ENCODE peak calls at places on chromosomes 4 and X, in five cellular contexts. X, S, U, D and J are unnamed samples.

GRCh38 chr4:80266267-80266901 is at the start of gene FGF5:
- DNase-seq in X (no peak), S (peak; percentile 92), U (peak; percentile 61), D (peak; percentile 33), J (peak; percentile 28)

GRCh38 chr4:133839326-133839725 is 362.3 kb downstream of the PABPC4L start:
- DNase-seq in X (no peak), S (peak; percentile 36), U (no peak), D (no peak), J (no peak)

GRCh38 chrX:8668797-8669196 is 63.1 kb downstream of the ANOS1 start:
- DNase-seq in X (no peak), S (no peak), U (no peak), D (no peak), J (peak; percentile 79)

GRCh38 chrX:1536712-1537030 is 314 bp downstream of the P2RY8 start:
- DNase-seq in X (no peak), S (no peak), U (no peak), D (no peak), J (no peak)

GRCh38 chr4:121900132-121900983 is 30.1 kb upstream of the BBS7 start:
- DNase-seq in X (peak; percentile 21), S (peak; percentile 66), U (peak; percentile 24), D (peak; percentile 33), J (peak; percentile 58)

GRCh38 chr4:113574636-113575103 is 186.9 kb downstream of the CAMK2D start:
- DNase-seq in X (no peak), S (peak; percentile 84), U (no peak), D (no peak), J (no peak)

GRCh38 chr4:141246683-141247429 is 26.2 kb downstream of the ZNF330 start:
- DNase-seq in X (no peak), S (peak; percentile 38), U (no peak), D (no peak), J (no peak)

GRCh38 chrX:110021180-110022022 is 18.5 kb downstream of the TMEM164 start:
- DNase-seq in X (no peak), S (peak; percentile 81), U (peak; percentile 37), D (peak; percentile 23), J (no peak)

GRCh38 chr4:29467044-29467717 is 1253.0 kb upstream of the PCDH7 start:
- DNase-seq in X (no peak), S (peak; percentile 15), U (no peak), D (no peak), J (no peak)

GRCh38 chrX:153870288-153870690 is 15.7 kb downstream of the L1CAM start:
- DNase-seq in X (no peak), S (no peak), U (no peak), D (no peak), J (no peak)

GRCh38 chr4:37976991-37977470 is 16.8 kb downstream of the PTTG2 start:
- DNase-seq in X (peak; percentile 67), S (peak; percentile 49), U (peak; percentile 89), D (peak; percentile 85), J (peak; percentile 81)

GRCh38 chr4:153497091-153497531 is 31.0 kb downstream of the TMEM131L start:
- DNase-seq in X (peak; percentile 59), S (peak; percentile 68), U (no peak), D (no peak), J (no peak)

GRCh38 chrX:9052081-9052480 is 18.2 kb upstream of the FAM9B start:
- DNase-seq in X (no peak), S (no peak), U (no peak), D (no peak), J (no peak)

GRCh38 chr4:11585506-11585905 is 156.8 kb upstream of the HS3ST1 start:
- DNase-seq in X (no peak), S (peak; percentile 3), U (no peak), D (peak; percentile 21), J (no peak)

GRCh38 chr4:46258436-46258835 is 131.5 kb downstream of the GABRA2 start:
- DNase-seq in X (no peak), S (no peak), U (no peak), D (no peak), J (no peak)

GRCh38 chr4:102625232-102625930 is 124.2 kb downstream of the NFKB1 start:
- DNase-seq in X (peak; percentile 65), S (peak; percentile 64), U (no peak), D (peak; percentile 42), J (peak; percentile 21)

GRCh38 chr4:23815351-23815750 is 74.5 kb downstream of the PPARGC1A start:
- DNase-seq in X (no peak), S (no peak), U (no peak), D (no peak), J (no peak)

GRCh38 chr4:8205749-8206611 is 6.9 kb downstream of the SH3TC1 start:
- DNase-seq in X (no peak), S (no peak), U (no peak), D (no peak), J (no peak)

GRCh38 chr4:103303011-103303410 is 104.9 kb upstream of the CENPE start:
- DNase-seq in X (no peak), S (no peak), U (no peak), D (no peak), J (no peak)

GRCh38 chrX:20514358-20514757 is 247.6 kb upstream of the RPS6KA3 start:
- DNase-seq in X (no peak), S (peak; percentile 76), U (no peak), D (no peak), J (no peak)

GRCh38 chr4:8409271-8410065 is 31.1 kb downstream of the ACOX3 start:
- DNase-seq in X (peak; percentile 61), S (no peak), U (peak; percentile 82), D (no peak), J (no peak)